ENCODE peak calls at places on chromosomes 2 and 18, in four cellular contexts. Y, G, E and C are unnamed samples.

GRCh38 chr2:202387608-202388342 is 11.6 kb downstream of the BMPR2 start:
- DNase-seq in Y (no peak), G (no peak), E (no peak), C (no peak)

GRCh38 chr2:207711750-207712487 is 479 bp downstream of the CCNYL1 start:
- DNase-seq in Y (peak; percentile 71), G (peak; percentile 76), E (peak; percentile 15), C (no peak)

GRCh38 chr2:121309801-121310200 is 24.8 kb upstream of the TFCP2L1 start:
- DNase-seq in Y (no peak), G (no peak), E (no peak), C (no peak)

GRCh38 chr2:240292622-240293021 is 142.8 kb upstream of the GPC1 start:
- DNase-seq in Y (no peak), G (no peak), E (no peak), C (no peak)

GRCh38 chr2:131037398-131038257 is 55.6 kb downstream of the FAM168B start:
- DNase-seq in Y (no peak), G (no peak), E (no peak), C (no peak)

GRCh38 chr18:42185486-42185885 is 230.5 kb downstream of the PIK3C3 start:
- DNase-seq in Y (no peak), G (no peak), E (no peak), C (no peak)

GRCh38 chr2:41934323-41935003 is 113.4 kb upstream of the PKDCC start:
- DNase-seq in Y (no peak), G (no peak), E (peak; percentile 83), C (no peak)

GRCh38 chr18:59719533-59720325 is 22.5 kb upstream of the CCBE1 start:
- DNase-seq in Y (no peak), G (no peak), E (peak; percentile 62), C (no peak)

GRCh38 chr2:144967971-144968370 is 448.1 kb upstream of the ZEB2 start:
- DNase-seq in Y (no peak), G (no peak), E (no peak), C (no peak)

GRCh38 chr2:150596071-150596470 is 108.6 kb upstream of the RND3 start:
- DNase-seq in Y (no peak), G (no peak), E (peak; percentile 73), C (no peak)

GRCh38 chr2:172200495-172201085 is 97.9 kb upstream of the DLX2 start:
- DNase-seq in Y (no peak), G (no peak), E (peak; percentile 56), C (no peak)

GRCh38 chr18:43017622-43018021 is 97.9 kb downstream of the RIT2 start:
- DNase-seq in Y (no peak), G (no peak), E (no peak), C (no peak)

GRCh38 chr2:130154773-130155765 is 10.2 kb upstream of the CCDC74B start:
- DNase-seq in Y (no peak), G (no peak), E (no peak), C (no peak)

GRCh38 chr2:64766841-64767669 is 113.3 kb upstream of the SERTAD2 start:
- DNase-seq in Y (no peak), G (no peak), E (no peak), C (no peak)

GRCh38 chr18:75247601-75248421 is 37.2 kb downstream of the TSHZ1 start:
- DNase-seq in Y (no peak), G (no peak), E (peak; percentile 63), C (no peak)

GRCh38 chr2:240149943-240150784 is 9.7 kb upstream of the OTOS start:
- DNase-seq in Y (no peak), G (no peak), E (peak; percentile 15), C (no peak)

GRCh38 chr2:128734521-128735295 is 416.0 kb upstream of the HS6ST1 start:
- DNase-seq in Y (no peak), G (no peak), E (peak; percentile 85), C (no peak)

GRCh38 chr2:124836415-124836814 is 811.3 kb downstream of the CNTNAP5 start:
- DNase-seq in Y (no peak), G (no peak), E (no peak), C (no peak)

GRCh38 chr2:67510745-67511144 is 113.6 kb downstream of the ETAA1 start:
- DNase-seq in Y (no peak), G (no peak), E (no peak), C (no peak)

GRCh38 chr18:45357681-45358470 is 257.4 kb upstream of the SLC14A2 start:
- DNase-seq in Y (no peak), G (no peak), E (no peak), C (no peak)

GRCh38 chr2:190578158-190579057 is 43.9 kb upstream of the NEMP2 start:
- DNase-seq in Y (peak; percentile 54), G (no peak), E (peak; percentile 35), C (peak; percentile 73)

GRCh38 chr2:190574169-190574568 is 39.6 kb upstream of the NEMP2 start:
- DNase-seq in Y (no peak), G (no peak), E (no peak), C (no peak)

GRCh38 chr2:190579058-190579410 is 44.5 kb upstream of the NEMP2 start:
- DNase-seq in Y (no peak), G (no peak), E (no peak), C (no peak)

GRCh38 chr2:190575263-190575662 is 40.7 kb upstream of the NEMP2 start:
- DNase-seq in Y (no peak), G (no peak), E (no peak), C (no peak)

DNA sequence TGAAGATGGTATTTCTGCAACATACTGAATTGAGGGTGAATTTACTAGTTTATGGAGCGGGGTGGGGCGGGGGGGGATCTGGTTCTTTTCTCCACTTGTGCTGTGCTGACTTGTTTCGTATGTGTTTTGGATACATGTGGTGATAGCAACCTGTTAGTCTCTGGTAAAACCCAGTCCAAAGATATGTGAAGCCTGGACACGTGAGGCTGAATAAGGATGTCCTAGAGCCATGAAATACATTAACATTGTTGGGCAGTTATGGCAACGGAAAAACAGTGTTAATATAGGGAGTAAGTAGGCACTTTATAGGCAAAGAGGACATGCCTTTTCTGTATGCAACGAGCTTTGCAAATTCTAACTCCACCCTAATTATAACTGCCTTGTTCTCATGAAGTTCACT is 42.0 kb upstream of the NEMP2 start:
- DNase-seq in Y (no peak), G (no peak), E (peak; percentile 51), C (no peak)
- H3K27ac ChIP-seq in Y (no peak overlapping the region), G (no peak overlapping the region), E (no peak overlapping the region), C (peak overlapping the region; percentile 97)

GRCh38 chr2:60519259-60519863 is 34.1 kb downstream of the BCL11A start:
- DNase-seq in Y (no peak), G (no peak), E (peak; percentile 67), C (no peak)
- H3K27ac ChIP-seq in Y (no peak overlapping the region), G (no peak overlapping the region), E (no peak overlapping the region), C (peak overlapping the region; percentile 6)

GRCh38 chr2:109470121-109470921 is 143.4 kb downstream of the SEPTIN10 start:
- DNase-seq in Y (no peak), G (peak; percentile 83), E (peak; percentile 40), C (peak; percentile 82)
- H3K27ac ChIP-seq in Y (no peak overlapping the region), G (peak overlapping the region; percentile 36), E (peak overlapping the region; percentile 3), C (peak overlapping the region; percentile 67)

DNA sequence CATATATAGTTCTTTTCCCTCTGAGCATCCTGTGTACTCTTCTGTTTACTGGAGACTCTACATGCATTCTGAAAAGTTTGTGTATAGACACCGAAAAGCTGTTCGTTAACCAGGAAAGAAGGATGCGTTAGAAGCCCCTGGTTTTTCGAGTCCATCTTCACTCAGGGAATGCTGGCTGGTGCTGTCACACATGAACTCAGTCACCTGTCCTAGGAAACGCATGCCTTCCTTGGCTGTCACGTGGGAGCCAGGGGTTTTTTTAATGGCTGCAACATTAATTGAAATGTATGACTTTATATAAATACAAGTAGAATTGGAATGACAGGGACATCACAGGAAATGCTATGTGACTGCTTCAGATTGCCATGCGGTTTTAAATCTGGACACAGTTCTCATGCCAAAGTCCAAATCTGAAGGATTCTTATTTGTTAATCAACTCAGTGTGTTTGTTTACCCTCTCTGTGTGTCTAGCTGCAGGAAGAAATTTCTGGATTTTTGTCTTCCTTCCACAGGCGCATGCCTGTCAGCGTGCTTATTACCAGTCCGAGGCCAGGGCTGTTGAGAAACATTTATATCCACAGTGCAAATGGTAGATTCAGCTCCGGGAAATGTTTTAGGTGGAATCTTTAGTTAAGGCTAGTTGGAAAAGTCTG is 2.6 kb downstream of the RAMP1 start:
- DNase-seq in Y (no peak), G (peak; percentile 54), E (no peak), C (no peak)
- H3K27ac ChIP-seq in Y (peak overlapping the region; percentile 93), G (peak overlapping the region; percentile 95), E (no peak overlapping the region), C (no peak overlapping the region)

GRCh38 chr2:36408198-36408703 is 52.7 kb downstream of the CRIM1 start:
- DNase-seq in Y (peak; percentile 31), G (no peak), E (peak; percentile 81), C (no peak)
- H3K27ac ChIP-seq in Y (peak overlapping the region; percentile 69), G (peak overlapping the region; percentile 68), E (peak overlapping the region; percentile 71), C (no peak overlapping the region)

GRCh38 chr2:85157345-85157744 is 24.2 kb downstream of the TCF7L1 start:
- DNase-seq in Y (no peak), G (no peak), E (no peak), C (no peak)

GRCh38 chr2:85152895-85153294 is 19.7 kb downstream of the TCF7L1 start:
- DNase-seq in Y (no peak), G (no peak), E (no peak), C (no peak)

GRCh38 chr2:85151026-85151425 is 17.8 kb downstream of the TCF7L1 start:
- DNase-seq in Y (no peak), G (no peak), E (no peak), C (no peak)

GRCh38 chr2:85156141-85156540 is 22.9 kb downstream of the TCF7L1 start:
- DNase-seq in Y (no peak), G (peak; percentile 25), E (no peak), C (no peak)

DNA sequence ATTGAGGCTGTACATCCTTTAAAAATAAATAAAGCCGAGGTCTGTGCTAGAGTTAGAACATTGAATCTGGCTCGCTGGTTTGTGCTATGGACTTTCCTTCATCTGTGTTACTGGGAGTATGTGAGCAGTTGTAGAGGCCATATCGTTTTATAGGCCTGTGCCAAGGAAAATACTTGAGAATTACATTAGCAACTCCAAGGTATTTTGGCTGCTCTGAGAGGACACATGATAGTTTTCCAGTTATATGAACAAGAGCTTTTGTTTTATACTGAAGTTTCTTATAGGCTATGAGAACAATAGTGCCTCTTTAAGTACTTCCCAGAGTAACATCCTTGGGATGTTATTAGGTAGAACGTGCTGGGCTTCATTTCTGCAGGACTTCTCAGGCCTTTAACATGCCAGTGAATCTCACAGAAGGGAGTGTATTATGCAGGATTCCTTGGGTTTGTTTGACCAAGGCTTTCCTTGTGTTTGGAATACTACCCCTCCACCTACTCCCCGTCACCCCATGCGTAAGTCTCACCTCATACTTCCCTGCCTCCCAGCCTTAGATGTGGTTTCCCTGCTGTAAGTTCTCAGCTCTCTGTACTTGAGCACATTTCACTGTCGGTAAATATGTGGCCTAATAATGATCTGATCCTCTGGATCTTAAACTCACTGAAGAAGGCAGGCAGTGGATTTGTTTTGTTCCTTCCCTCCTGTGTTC is 21.0 kb downstream of the TCF7L1 start:
- DNase-seq in Y (no peak), G (no peak), E (no peak), C (no peak)
- H3K27ac ChIP-seq in Y (no peak overlapping the region), G (peak overlapping the region; percentile 1), E (no peak overlapping the region), C (peak overlapping the region; percentile 1)

GRCh38 chr18:23240609-23240930 is 105.3 kb downstream of the CABLES1 start:
- DNase-seq in Y (no peak), G (no peak), E (no peak), C (no peak)
- H3K27ac ChIP-seq in Y (no peak overlapping the region), G (no peak overlapping the region), E (no peak overlapping the region), C (no peak overlapping the region)